ENCODE peak calls at places on chromosome 3, in ten cellular contexts. D is HFF-Myc; S is DMS 273 treated with DMSO at 0.1 percent for 48 hours; J is heart left ventricle; W is mesothelial cell of epicardium; Y is mucosa of descending colon; K is stimulated activated CD4-positive, alpha-beta T cell treated with anti-CD3 and anti-CD28 coated beads, Interleukin-2, amount 100 ng/mL, for 24 hours; T is sigmoid colon; E is cardiac fibroblast; C is activated CD4-positive, alpha-beta memory T cell treated with anti-CD3 and anti-CD28 coated beads, Interleukin-2, amount 10 ng/mL, durations not matched to agents 7 days and 5 days. N is an unnamed sample.

GRCh38 chr3:52529376-52530333 is 4.0 kb downstream of the NT5DC2 start:
- DNase-seq in D (no peak), S (no peak), J (peak), W (no peak), Y (no peak), K (no peak), T (peak), E (peak), C (no peak), N (no peak)

GRCh38 chr3:52844290-52844985 is 9.6 kb upstream of the MUSTN1 start:
- DNase-seq in D (no peak), S (no peak), J (no peak), W (no peak), Y (no peak), K (no peak), T (no peak), E (no peak), C (no peak), N (no peak)

GRCh38 chr3:4581452-4581851 is 88.3 kb downstream of the ITPR1 start:
- DNase-seq in D (no peak), S (no peak), J (no peak), W (no peak), Y (no peak), K (no peak), T (no peak), E (no peak), C (no peak), N (no peak)

GRCh38 chr3:121894191-121894990 is at the start of gene SLC15A2:
- DNase-seq in D (no peak), S (no peak), J (peak), W (no peak), Y (no peak), K (no peak), T (no peak), E (no peak), C (no peak), N (no peak)

GRCh38 chr3:47605646-47606045 is 27.0 kb upstream of the CSPG5 start:
- DNase-seq in D (no peak), S (no peak), J (no peak), W (no peak), Y (no peak), K (no peak), T (no peak), E (peak), C (no peak), N (no peak)

GRCh38 chr3:125123455-125123854 is 67.7 kb upstream of the HEG1 start:
- DNase-seq in D (no peak), S (no peak), J (no peak), W (no peak), Y (no peak), K (no peak), T (no peak), E (peak), C (no peak), N (peak)

GRCh38 chr3:86960551-86960950 is 30.4 kb downstream of the VGLL3 start:
- DNase-seq in D (no peak), S (no peak), J (no peak), W (no peak), Y (no peak), K (no peak), T (no peak), E (no peak), C (no peak), N (no peak)

GRCh38 chr3:16587703-16588070 is 17.5 kb downstream of the DAZL start:
- DNase-seq in D (no peak), S (no peak), J (no peak), W (no peak), Y (no peak), K (no peak), T (no peak), E (peak), C (no peak), N (no peak)

GRCh38 chr3:49461443-49462171 is 8.5 kb upstream of the DAG1 start:
- DNase-seq in D (no peak), S (peak), J (no peak), W (no peak), Y (no peak), K (no peak), T (no peak), E (peak), C (no peak), N (no peak)

N was measured in activated CD8-positive, alpha-beta memory T cell treated with anti-CD3 and anti-CD28 coated beads, Interleukin-2, amount 50 U/mL, for 48 hours.